ENCODE peak calls at places on chromosomes 5 and 9, in ten cellular contexts. One of them, this sample, is unnamed.

GRCh38 chr5:54329731-54330709 is 19.6 kb upstream of the ARL15 start:
- DNase-seq in T-helper 1 cell: no peak
- DNase-seq in endothelial cell: no peak
- DNase-seq in activated naive CD4-positive, alpha-beta T cell treated with anti-CD3 and anti-CD28 coated beads, Interleukin-2, amount 10 ng/mL, durations not matched to agents 7 days and 5 days: no peak
- DNase-seq in hypothalamus: no peak
- DNase-seq in chondrocyte: no peak
- DNase-seq in smooth muscle cell of the brain vasculature: no peak
- DNase-seq in stimulated activated CD4-positive, alpha-beta T cell treated with anti-CD3 and anti-CD28 coated beads, Interleukin-1b, Interleukin-23, amount 100 ng/mL, for 24 hours: no peak
- DNase-seq in HCEC 1CT: peak
- DNase-seq in amniotic stem cell: peak
- DNase-seq in this sample: no peak

GRCh38 chr9:4769321-4770080 is 23.2 kb upstream of the RCL1 start:
- DNase-seq in T-helper 1 cell: no peak
- DNase-seq in HCEC 1CT: peak
- DNase-seq in stimulated activated CD4-positive, alpha-beta T cell treated with anti-CD3 and anti-CD28 coated beads, Interleukin-1b, Interleukin-23, amount 100 ng/mL, for 24 hours: no peak
- DNase-seq in hypothalamus: no peak
- DNase-seq in endothelial cell: no peak
- DNase-seq in chondrocyte: no peak
- DNase-seq in smooth muscle cell of the brain vasculature: no peak
- DNase-seq in activated naive CD4-positive, alpha-beta T cell treated with anti-CD3 and anti-CD28 coated beads, Interleukin-2, amount 10 ng/mL, durations not matched to agents 7 days and 5 days: no peak
- DNase-seq in amniotic stem cell: no peak
- DNase-seq in this sample: no peak

GRCh38 chr5:150376799-150377771 is 19.6 kb downstream of the TCOF1 start:
- DNase-seq in chondrocyte: no peak
- DNase-seq in HCEC 1CT: peak
- DNase-seq in activated naive CD4-positive, alpha-beta T cell treated with anti-CD3 and anti-CD28 coated beads, Interleukin-2, amount 10 ng/mL, durations not matched to agents 7 days and 5 days: no peak
- DNase-seq in hypothalamus: no peak
- DNase-seq in endothelial cell: no peak
- DNase-seq in amniotic stem cell: no peak
- DNase-seq in smooth muscle cell of the brain vasculature: peak
- DNase-seq in T-helper 1 cell: no peak
- DNase-seq in stimulated activated CD4-positive, alpha-beta T cell treated with anti-CD3 and anti-CD28 coated beads, Interleukin-1b, Interleukin-23, amount 100 ng/mL, for 24 hours: no peak
- DNase-seq in this sample: no peak

GRCh38 chr5:117013280-117013877 is 438.8 kb upstream of the SEMA6A start:
- DNase-seq in stimulated activated CD4-positive, alpha-beta T cell treated with anti-CD3 and anti-CD28 coated beads, Interleukin-1b, Interleukin-23, amount 100 ng/mL, for 24 hours: no peak
- DNase-seq in hypothalamus: no peak
- DNase-seq in amniotic stem cell: no peak
- DNase-seq in HCEC 1CT: no peak
- DNase-seq in chondrocyte: peak
- DNase-seq in activated naive CD4-positive, alpha-beta T cell treated with anti-CD3 and anti-CD28 coated beads, Interleukin-2, amount 10 ng/mL, durations not matched to agents 7 days and 5 days: no peak
- DNase-seq in T-helper 1 cell: no peak
- DNase-seq in endothelial cell: no peak
- DNase-seq in smooth muscle cell of the brain vasculature: no peak
- DNase-seq in this sample: no peak

GRCh38 chr5:140875085-140876065 is at the start of gene PCDHA12:
- DNase-seq in activated naive CD4-positive, alpha-beta T cell treated with anti-CD3 and anti-CD28 coated beads, Interleukin-2, amount 10 ng/mL, durations not matched to agents 7 days and 5 days: no peak
- DNase-seq in smooth muscle cell of the brain vasculature: no peak
- DNase-seq in chondrocyte: no peak
- DNase-seq in HCEC 1CT: no peak
- DNase-seq in amniotic stem cell: no peak
- DNase-seq in T-helper 1 cell: no peak
- DNase-seq in stimulated activated CD4-positive, alpha-beta T cell treated with anti-CD3 and anti-CD28 coated beads, Interleukin-1b, Interleukin-23, amount 100 ng/mL, for 24 hours: no peak
- DNase-seq in endothelial cell: peak
- DNase-seq in hypothalamus: no peak
- DNase-seq in this sample: no peak

GRCh38 chr5:10990626-10991025 is 229.6 kb upstream of the DAP start:
- DNase-seq in stimulated activated CD4-positive, alpha-beta T cell treated with anti-CD3 and anti-CD28 coated beads, Interleukin-1b, Interleukin-23, amount 100 ng/mL, for 24 hours: no peak
- DNase-seq in chondrocyte: no peak
- DNase-seq in HCEC 1CT: no peak
- DNase-seq in endothelial cell: no peak
- DNase-seq in smooth muscle cell of the brain vasculature: no peak
- DNase-seq in hypothalamus: no peak
- DNase-seq in activated naive CD4-positive, alpha-beta T cell treated with anti-CD3 and anti-CD28 coated beads, Interleukin-2, amount 10 ng/mL, durations not matched to agents 7 days and 5 days: no peak
- DNase-seq in T-helper 1 cell: no peak
- DNase-seq in amniotic stem cell: no peak
- DNase-seq in this sample: no peak

GRCh38 chr5:14665110-14665822 is 748 bp downstream of the OTULIN start:
- DNase-seq in chondrocyte: no peak
- DNase-seq in T-helper 1 cell: no peak
- DNase-seq in endothelial cell: peak
- DNase-seq in hypothalamus: no peak
- DNase-seq in HCEC 1CT: peak
- DNase-seq in activated naive CD4-positive, alpha-beta T cell treated with anti-CD3 and anti-CD28 coated beads, Interleukin-2, amount 10 ng/mL, durations not matched to agents 7 days and 5 days: peak
- DNase-seq in stimulated activated CD4-positive, alpha-beta T cell treated with anti-CD3 and anti-CD28 coated beads, Interleukin-1b, Interleukin-23, amount 100 ng/mL, for 24 hours: no peak
- DNase-seq in amniotic stem cell: no peak
- DNase-seq in smooth muscle cell of the brain vasculature: no peak
- DNase-seq in this sample: no peak

GRCh38 chr5:108653201-108653600 is 94.5 kb upstream of the FER start:
- DNase-seq in smooth muscle cell of the brain vasculature: no peak
- DNase-seq in endothelial cell: no peak
- DNase-seq in chondrocyte: no peak
- DNase-seq in amniotic stem cell: no peak
- DNase-seq in activated naive CD4-positive, alpha-beta T cell treated with anti-CD3 and anti-CD28 coated beads, Interleukin-2, amount 10 ng/mL, durations not matched to agents 7 days and 5 days: no peak
- DNase-seq in HCEC 1CT: no peak
- DNase-seq in T-helper 1 cell: no peak
- DNase-seq in stimulated activated CD4-positive, alpha-beta T cell treated with anti-CD3 and anti-CD28 coated beads, Interleukin-1b, Interleukin-23, amount 100 ng/mL, for 24 hours: no peak
- DNase-seq in hypothalamus: no peak
- DNase-seq in this sample: no peak

GRCh38 chr5:168023190-168023589 is 268.3 kb upstream of the WWC1 start:
- DNase-seq in hypothalamus: peak
- DNase-seq in smooth muscle cell of the brain vasculature: no peak
- DNase-seq in T-helper 1 cell: no peak
- DNase-seq in stimulated activated CD4-positive, alpha-beta T cell treated with anti-CD3 and anti-CD28 coated beads, Interleukin-1b, Interleukin-23, amount 100 ng/mL, for 24 hours: no peak
- DNase-seq in HCEC 1CT: no peak
- DNase-seq in amniotic stem cell: no peak
- DNase-seq in endothelial cell: no peak
- DNase-seq in chondrocyte: no peak
- DNase-seq in activated naive CD4-positive, alpha-beta T cell treated with anti-CD3 and anti-CD28 coated beads, Interleukin-2, amount 10 ng/mL, durations not matched to agents 7 days and 5 days: no peak
- DNase-seq in this sample: no peak